ENCODE peak calls at places on chromosomes 5 and 9, in ten cellular contexts. O is ovary, L is right lobe of liver, N is HCT116, Y is heart left ventricle, H is transverse colon, Q is tibial nerve, P is body of pancreas, J is thyroid gland, K is K562. C is an unnamed sample.

GRCh38 chr5:73947876-73948275 is 321.9 kb downstream of the ARHGEF28 start:
- DNase-seq in O (no peak), L (no peak), N (no peak), Y (no peak), H (no peak), Q (no peak), P (no peak), J (no peak), K (no peak), C (no peak)

GRCh38 chr9:69090943-69091342 is 55.4 kb downstream of the FXN start:
- DNase-seq in O (no peak), L (no peak), N (no peak), Y (no peak), H (no peak), Q (no peak), P (no peak), J (no peak), K (no peak), C (no peak)

GRCh38 chr5:83393467-83393866 is 78.1 kb upstream of the VCAN start:
- DNase-seq in O (no peak), L (no peak), N (no peak), Y (no peak), H (no peak), Q (no peak), P (no peak), J (no peak), K (no peak), C (no peak)

GRCh38 chr9:110452227-110452801 is 114.7 kb upstream of the TXNDC8 start:
- DNase-seq in O (no peak), L (no peak), N (no peak), Y (no peak), H (no peak), Q (no peak), P (no peak), J (no peak), K (no peak), C (no peak)

GRCh38 chr9:132507670-132508469 is 74.5 kb upstream of the BARHL1 start:
- DNase-seq in O (peak; percentile 62), L (no peak), N (peak; percentile 37), Y (peak; percentile 38), H (peak; percentile 68), Q (peak; percentile 49), P (peak; percentile 79), J (peak; percentile 74), K (peak; percentile 79), C (peak; percentile 46)

GRCh38 chr5:77006124-77006523 is 24.1 kb upstream of the AGGF1 start:
- DNase-seq in O (no peak), L (no peak), N (no peak), Y (peak; percentile 29), H (no peak), Q (no peak), P (no peak), J (no peak), K (no peak), C (no peak)

GRCh38 chr5:127844631-127845030 is 141.4 kb downstream of the CCDC192 start:
- DNase-seq in O (no peak), L (no peak), N (no peak), Y (peak; percentile 73), H (peak; percentile 30), Q (no peak), P (no peak), J (no peak), K (no peak), C (peak; percentile 16)

GRCh38 chr9:9893837-9894236 is 719.0 kb downstream of the PTPRD start:
- DNase-seq in O (no peak), L (no peak), N (no peak), Y (no peak), H (no peak), Q (no peak), P (no peak), J (no peak), K (no peak), C (no peak)

GRCh38 chr9:114205171-114206015 is 50.1 kb downstream of the COL27A1 start:
- DNase-seq in O (no peak), L (no peak), N (no peak), Y (no peak), H (no peak), Q (no peak), P (no peak), J (no peak), K (no peak), C (no peak)

GRCh38 chr9:33293782-33294181 is 3.5 kb downstream of the NFX1 start:
- DNase-seq in O (no peak), L (no peak), N (no peak), Y (no peak), H (no peak), Q (no peak), P (no peak), J (no peak), K (no peak), C (no peak)

GRCh38 chr5:123429221-123429954 is 6.2 kb upstream of the CEP120 start:
- DNase-seq in O (no peak), L (no peak), N (no peak), Y (no peak), H (no peak), Q (no peak), P (no peak), J (no peak), K (no peak), C (no peak)

GRCh38 chr5:177431317-177432142 is 5.1 kb downstream of the GRK6 start:
- DNase-seq in O (no peak), L (peak; percentile 76), N (no peak), Y (peak; percentile 56), H (peak; percentile 82), Q (no peak), P (no peak), J (no peak), K (no peak), C (no peak)

GRCh38 chr9:77764894-77765780 is 117.0 kb upstream of the GNA14 start:
- DNase-seq in O (no peak), L (no peak), N (peak; percentile 32), Y (no peak), H (no peak), Q (no peak), P (no peak), J (no peak), K (peak; percentile 33), C (no peak)

DNA sequence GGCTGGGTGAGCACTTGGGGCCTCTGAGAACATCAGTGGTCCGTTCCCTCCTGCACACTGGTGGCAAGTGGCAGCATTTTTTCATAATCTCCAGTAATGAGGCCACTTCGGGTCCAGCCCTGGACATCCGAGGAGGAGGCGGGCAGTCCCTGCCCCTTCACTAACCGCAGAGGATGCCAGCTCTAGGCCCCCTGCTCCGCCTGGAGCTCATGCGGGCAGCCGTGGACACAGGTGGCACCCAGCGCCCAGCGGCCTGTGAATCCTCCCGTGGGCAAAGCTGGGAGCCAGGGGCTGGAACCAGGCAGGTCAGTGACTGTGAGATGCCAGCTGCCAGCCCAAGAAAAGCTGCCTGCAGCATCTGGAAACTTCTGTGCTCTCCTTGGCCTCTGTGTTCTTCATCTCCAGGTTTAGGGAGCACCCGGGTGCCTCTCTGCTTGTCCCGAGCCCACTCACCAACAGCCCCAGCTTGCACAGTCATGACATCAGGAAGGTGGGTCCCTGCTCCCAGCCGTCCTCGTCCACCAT is 92.4 kb downstream of the KCNT1 start:
- DNase-seq in O (no peak), L (no peak), N (no peak), Y (no peak), H (no peak), Q (no peak), P (no peak), J (no peak), K (no peak), C (no peak)
- TF ChIP-seq POLR2A in O (no peak), L (no peak), N (no peak), Y (no peak), H (no peak), Q (no peak), P (no peak), J (no peak), K (no peak), C (no peak)

GRCh38 chr9:38066167-38066906 is 2.7 kb downstream of the SHB start:
- DNase-seq in O (no peak), L (no peak), N (no peak), Y (no peak), H (no peak), Q (no peak), P (peak; percentile 45), J (peak; percentile 66), K (no peak), C (no peak)
- H3K4me3 ChIP-seq in O (peak overlapping the region; percentile 66), L (peak overlapping the region; percentile 99), N (peak overlapping the region; percentile 84), Y (peak overlapping the region; percentile 99), H (peak overlapping the region; percentile 95), Q (peak overlapping the region; percentile 90), P (peak overlapping the region; percentile 85), J (no peak overlapping the region), K (peak overlapping the region; percentile 90), C (peak overlapping the region; percentile 63)

DNA sequence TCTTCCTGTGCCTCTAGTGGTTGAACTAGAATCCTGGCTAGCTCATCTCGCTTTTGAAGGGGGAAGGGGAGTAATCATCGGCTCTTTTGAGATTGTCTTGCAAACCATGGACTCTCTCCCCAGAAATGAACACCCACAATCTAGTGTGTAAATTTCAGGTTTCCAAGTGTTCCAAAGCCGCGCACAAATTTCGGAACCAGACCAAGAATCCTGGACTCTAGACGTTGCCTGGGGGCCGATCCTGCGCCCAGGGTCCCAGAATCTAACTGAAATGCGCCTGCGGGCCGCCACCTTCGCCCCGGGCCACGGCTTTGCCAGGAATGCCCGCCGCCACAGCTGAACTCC is 4.8 kb upstream of the FOXE1 start:
- DNase-seq in O (no peak), L (no peak), N (no peak), Y (no peak), H (no peak), Q (no peak), P (no peak), J (no peak), K (no peak), C (no peak)
- H3K27me3 ChIP-seq in O (peaks cover 2% of the 10 kb centered on the region), L (peaks cover 45% of the 10 kb centered on the region), N (no peaks in the 10 kb centered on the region), Y (peaks cover 94% of the 10 kb centered on the region), H (peaks cover 99% of the 10 kb centered on the region), Q (no peaks in the 10 kb centered on the region), P (peaks cover 37% of the 10 kb centered on the region), J (no peaks in the 10 kb centered on the region), K (peaks cover 42% of the 10 kb centered on the region), C (peaks cover 6% of the 10 kb centered on the region)

GRCh38 chr9:98795970-98796363 is 388 bp downstream of the ANKS6 start:
- DNase-seq in O (peak; percentile 28), L (no peak), N (no peak), Y (no peak), H (no peak), Q (no peak), P (peak; percentile 60), J (peak; percentile 62), K (peak; percentile 34), C (no peak)

GRCh38 chr9:98797491-98797890 is 1.1 kb upstream of the ANKS6 start:
- DNase-seq in O (no peak), L (no peak), N (no peak), Y (no peak), H (no peak), Q (no peak), P (no peak), J (no peak), K (no peak), C (no peak)

GRCh38 chr9:98795295-98795955 is 930 bp downstream of the ANKS6 start:
- DNase-seq in O (no peak), L (no peak), N (no peak), Y (no peak), H (no peak), Q (no peak), P (no peak), J (peak; percentile 40), K (no peak), C (no peak)

GRCh38 chr9:98798254-98798653 is 1.9 kb upstream of the ANKS6 start:
- DNase-seq in O (no peak), L (no peak), N (no peak), Y (no peak), H (no peak), Q (no peak), P (no peak), J (no peak), K (no peak), C (no peak)

GRCh38 chr9:98796364-98797101 is at the start of gene ANKS6:
- DNase-seq in O (peak; percentile 83), L (peak; percentile 82), N (no peak), Y (peak; percentile 75), H (peak; percentile 89), Q (peak; percentile 72), P (peak; percentile 90), J (peak; percentile 86), K (peak; percentile 89), C (peak; percentile 85)
- TF ChIP-seq POLR2A in O (peak; percentile 38), L (no peak), N (peak; percentile 62), Y (no peak), H (no peak), Q (peak; percentile 29), P (peak; percentile 53), J (peak; percentile 40), K (peak; percentile 68), C (peak; percentile 36)